ENCODE peak calls at places on chromosomes 12 and 14, in six cellular contexts. H, Q, N, V, I and C are unnamed samples.

GRCh38 chr12:9237286-9237685 is 29.1 kb upstream of the PZP start:
- DNase-seq in H (no peak), Q (no peak), N (no peak), V (no peak), I (no peak), C (no peak)

GRCh38 chr12:3214508-3215365 is 137.6 kb downstream of the TSPAN9 start:
- DNase-seq in H (no peak), Q (no peak), N (no peak), V (no peak), I (no peak), C (no peak)

GRCh38 chr14:96136361-96136760 is 68.3 kb upstream of the BDKRB2 start:
- DNase-seq in H (no peak), Q (peak), N (peak), V (no peak), I (peak), C (no peak)

GRCh38 chr12:132776816-132777568 is 15.4 kb upstream of the ANKLE2 start:
- DNase-seq in H (no peak), Q (peak), N (no peak), V (no peak), I (no peak), C (no peak)

GRCh38 chr14:104298458-104298857 is 160.1 kb downstream of the KIF26A start:
- DNase-seq in H (no peak), Q (no peak), N (no peak), V (no peak), I (no peak), C (no peak)

GRCh38 chr14:76516884-76517283 is 140.9 kb downstream of the ESRRB start:
- DNase-seq in H (no peak), Q (no peak), N (no peak), V (no peak), I (no peak), C (no peak)

GRCh38 chr12:110010853-110011835 is 11.9 kb downstream of the ANKRD13A start:
- DNase-seq in H (no peak), Q (no peak), N (no peak), V (no peak), I (no peak), C (no peak)

GRCh38 chr14:100686858-100687257 is 39.8 kb upstream of the DLK1 start:
- DNase-seq in H (no peak), Q (no peak), N (no peak), V (no peak), I (no peak), C (no peak)

GRCh38 chr12:78209851-78210493 is 379.3 kb downstream of the NAV3 start:
- DNase-seq in H (no peak), Q (peak), N (no peak), V (no peak), I (no peak), C (no peak)

GRCh38 chr14:65803886-65804285 is 391.4 kb downstream of the FUT8 start:
- DNase-seq in H (no peak), Q (no peak), N (no peak), V (no peak), I (no peak), C (no peak)

GRCh38 chr14:76584271-76584702 is 177.0 kb upstream of the VASH1 start:
- DNase-seq in H (peak), Q (no peak), N (no peak), V (no peak), I (no peak), C (no peak)

GRCh38 chr12:53093777-53094393 is 3.6 kb upstream of the IGFBP6 start:
- DNase-seq in H (no peak), Q (peak), N (no peak), V (no peak), I (no peak), C (no peak)

GRCh38 chr12:102021540-102022246 is 40.1 kb downstream of the WASHC3 start:
- DNase-seq in H (no peak), Q (peak), N (no peak), V (no peak), I (no peak), C (no peak)

GRCh38 chr14:52121441-52121840 is 52.6 kb upstream of the NID2 start:
- DNase-seq in H (no peak), Q (no peak), N (no peak), V (no peak), I (no peak), C (no peak)

GRCh38 chr12:47783821-47784819 is 11.1 kb downstream of the SLC48A1 start:
- DNase-seq in H (no peak), Q (no peak), N (no peak), V (no peak), I (no peak), C (no peak)

GRCh38 chr12:47779943-47780504 is 7.0 kb downstream of the SLC48A1 start:
- DNase-seq in H (no peak), Q (no peak), N (no peak), V (no peak), I (no peak), C (no peak)

GRCh38 chr12:47781479-47782371 is 8.7 kb downstream of the SLC48A1 start:
- DNase-seq in H (no peak), Q (no peak), N (no peak), V (no peak), I (no peak), C (no peak)

GRCh38 chr12:47783024-47783755 is 10.2 kb downstream of the SLC48A1 start:
- DNase-seq in H (no peak), Q (no peak), N (no peak), V (no peak), I (no peak), C (no peak)

DNA sequence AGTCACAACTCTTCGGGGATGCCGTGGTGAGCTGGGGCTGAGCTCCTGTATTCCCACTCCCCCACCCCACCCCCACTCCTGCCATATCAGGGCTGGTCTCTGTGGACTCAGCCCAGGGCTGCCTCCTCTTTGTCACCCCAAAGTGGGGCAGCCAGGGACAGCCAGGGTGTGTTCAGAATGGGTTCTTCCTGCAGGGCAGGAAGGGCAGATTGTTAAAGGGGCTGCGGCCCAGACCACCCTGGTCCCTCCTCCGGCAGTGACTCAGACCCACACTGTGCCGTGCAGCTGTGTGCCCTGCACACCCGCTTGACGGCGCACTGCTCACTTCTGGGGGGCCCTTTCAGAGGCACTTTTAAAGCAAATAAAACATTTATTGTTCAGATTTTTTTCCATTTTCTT is 9.3 kb downstream of the SLC48A1 start:
- DNase-seq in H (no peak), Q (no peak), N (no peak), V (no peak), I (no peak), C (no peak)
- TF ChIP-seq CTCF in H (no peak), Q (no peak), N (no peak), V (no peak), I (no peak), C (no peak)

GRCh38 chr12:14185441-14186192 is 179.9 kb upstream of the ATF7IP start:
- DNase-seq in H (peak), Q (peak), N (peak), V (peak), I (no peak), C (no peak)
- TF ChIP-seq CTCF in H (peak), Q (peak), N (peak), V (peak), I (peak), C (peak)

GRCh38 chr12:68236421-68237059 is 10.9 kb upstream of the IL26 start:
- DNase-seq in H (peak), Q (peak), N (no peak), V (peak), I (no peak), C (peak)
- TF ChIP-seq CTCF in H (peak), Q (peak), N (no peak), V (no peak), I (no peak), C (no peak)

DNA sequence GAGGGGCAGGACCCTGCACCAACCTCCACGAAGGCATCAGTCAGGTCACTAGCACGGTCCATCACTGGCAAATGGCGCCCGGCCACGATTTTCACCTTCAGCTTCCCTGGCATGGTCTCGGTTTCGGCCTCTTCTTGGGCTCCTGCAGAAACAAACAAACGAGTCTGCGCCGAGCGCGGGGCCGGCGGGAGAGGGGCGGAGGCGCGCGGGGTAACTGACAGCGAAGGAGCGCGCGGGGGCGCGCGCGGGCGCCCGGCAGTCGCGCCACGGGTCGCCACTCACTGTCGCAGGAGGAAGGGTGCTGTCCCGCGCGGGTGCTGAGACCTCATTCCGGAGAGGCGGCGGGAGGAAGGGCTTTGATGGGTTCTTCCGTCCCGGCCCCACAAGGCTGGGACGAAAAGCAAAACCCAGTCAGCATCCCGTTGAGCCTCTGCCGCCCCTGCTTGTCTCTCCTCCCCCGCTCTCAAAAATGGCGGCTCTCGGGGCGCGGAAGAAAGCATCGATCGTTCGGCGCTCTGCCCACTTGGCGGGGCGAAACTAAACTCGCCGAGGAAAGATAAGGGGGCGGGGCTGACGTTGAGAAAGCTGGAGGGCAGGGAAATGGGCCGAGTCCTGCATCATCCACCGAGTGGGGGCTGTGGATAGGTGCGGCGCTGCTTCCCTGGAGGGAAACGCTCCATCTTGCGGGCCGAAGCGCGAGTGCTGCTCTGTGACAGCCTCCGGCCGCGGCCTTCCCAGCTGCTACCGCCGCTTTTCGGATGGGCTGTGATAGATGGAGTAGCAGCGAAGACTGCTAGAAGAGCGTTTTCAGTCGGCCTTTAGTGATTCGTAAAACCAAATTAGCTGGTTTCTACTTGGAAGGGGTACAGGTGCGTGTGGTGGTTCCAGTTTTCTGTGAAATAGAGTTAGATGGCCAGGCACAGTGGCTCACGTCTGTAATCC is at the start of gene C2CD5:
- DNase-seq in H (peak), Q (peak), N (peak), V (peak), I (peak), C (peak)
- TF ChIP-seq CTCF in H (peak), Q (peak), N (peak), V (peak), I (peak), C (peak)

DNA sequence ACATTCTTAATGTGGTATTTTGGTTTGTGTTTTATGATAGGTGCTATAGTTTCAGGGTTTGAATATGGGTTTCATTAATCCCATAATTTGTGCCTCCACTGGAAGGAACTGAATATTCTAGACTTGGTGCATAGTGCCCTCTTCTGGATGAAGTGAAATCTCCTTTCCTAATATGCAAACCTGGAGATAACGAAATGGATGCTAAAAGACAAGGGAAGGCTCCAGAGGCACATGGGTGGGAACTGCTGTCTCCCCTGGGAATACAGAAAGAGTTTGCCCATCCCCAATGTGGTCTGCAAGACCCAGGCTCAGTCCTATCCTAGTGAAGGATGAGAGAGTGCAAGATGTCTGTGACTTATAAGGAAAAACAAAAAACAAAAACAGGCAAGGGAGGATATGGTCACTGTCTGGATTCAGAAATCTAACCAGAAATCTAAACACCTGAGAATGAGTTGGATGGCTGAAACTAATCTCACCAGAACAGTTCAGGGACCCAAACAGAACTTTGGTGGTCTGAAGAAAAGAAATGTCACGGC is 142.3 kb upstream of the TMPO start:
- DNase-seq in H (no peak), Q (peak), N (peak), V (peak), I (no peak), C (no peak)
- TF ChIP-seq CTCF in H (peak), Q (peak), N (peak), V (no peak), I (peak), C (no peak)